ENCODE peak calls at places on chromosomes 7 and 10, in four cellular contexts. P is cardiac muscle cell, G is ovary, B is GM12878. N is an unnamed sample.

GRCh38 chr7:80478683-80479082 is 33.2 kb downstream of the GNAT3 start:
- DNase-seq in P (peak; percentile 54), G (no peak), B (no peak), N (no peak)

GRCh38 chr7:102077081-102077480 is 209.6 kb upstream of the SH2B2 start:
- DNase-seq in P (no peak), G (no peak), B (no peak), N (no peak)

GRCh38 chr10:8844141-8844540 is 789.7 kb downstream of the GATA3 start:
- DNase-seq in P (no peak), G (no peak), B (no peak), N (no peak)

GRCh38 chr7:108875139-108875538 is 305.5 kb downstream of the DNAJB9 start:
- DNase-seq in P (peak; percentile 53), G (no peak), B (no peak), N (peak; percentile 20)

GRCh38 chr7:21617916-21618390 is 75.1 kb downstream of the DNAH11 start:
- DNase-seq in P (peak; percentile 87), G (peak; percentile 12), B (no peak), N (no peak)

GRCh38 chr7:86664486-86664885 is 20.8 kb downstream of the GRM3 start:
- DNase-seq in P (no peak), G (no peak), B (no peak), N (no peak)

GRCh38 chr7:35695987-35696386 is 1.1 kb upstream of the HERPUD2 start:
- DNase-seq in P (no peak), G (no peak), B (no peak), N (no peak)

GRCh38 chr7:15525652-15526263 is 36.1 kb downstream of the AGMO start:
- DNase-seq in P (no peak), G (no peak), B (no peak), N (no peak)

GRCh38 chr7:140656548-140657515 is 15.9 kb upstream of the ADCK2 start:
- DNase-seq in P (peak; percentile 80), G (no peak), B (no peak), N (no peak)

GRCh38 chr7:4762121-4763055 is 13.0 kb upstream of the AP5Z1 start:
- DNase-seq in P (no peak), G (no peak), B (no peak), N (no peak)

GRCh38 chr7:100503350-100503735 is 19.6 kb downstream of the NYAP1 start:
- DNase-seq in P (peak; percentile 80), G (no peak), B (no peak), N (no peak)

GRCh38 chr10:13678444-13678843 is 91.7 kb downstream of the PRPF18 start:
- DNase-seq in P (no peak), G (no peak), B (no peak), N (no peak)

GRCh38 chr7:22443370-22444180 is 56.4 kb downstream of the STEAP1B start:
- DNase-seq in P (no peak), G (no peak), B (no peak), N (no peak)

GRCh38 chr10:1665262-1665661 is 72.1 kb downstream of the ADARB2 start:
- DNase-seq in P (no peak), G (no peak), B (no peak), N (no peak)

GRCh38 chr10:1666147-1666546 is 71.2 kb downstream of the ADARB2 start:
- DNase-seq in P (no peak), G (no peak), B (no peak), N (no peak)

GRCh38 chr10:1664565-1664964 is 72.8 kb downstream of the ADARB2 start:
- DNase-seq in P (no peak), G (no peak), B (no peak), N (no peak)

GRCh38 chr10:1663226-1663625 is 74.1 kb downstream of the ADARB2 start:
- DNase-seq in P (no peak), G (no peak), B (no peak), N (no peak)

GRCh38 chr10:1665681-1666080 is 71.6 kb downstream of the ADARB2 start:
- DNase-seq in P (no peak), G (no peak), B (no peak), N (no peak)
- H3K4me3 ChIP-seq in P (no peak overlapping the region), G (no peak overlapping the region), B (no peak overlapping the region), N (no peak overlapping the region)

DNA sequence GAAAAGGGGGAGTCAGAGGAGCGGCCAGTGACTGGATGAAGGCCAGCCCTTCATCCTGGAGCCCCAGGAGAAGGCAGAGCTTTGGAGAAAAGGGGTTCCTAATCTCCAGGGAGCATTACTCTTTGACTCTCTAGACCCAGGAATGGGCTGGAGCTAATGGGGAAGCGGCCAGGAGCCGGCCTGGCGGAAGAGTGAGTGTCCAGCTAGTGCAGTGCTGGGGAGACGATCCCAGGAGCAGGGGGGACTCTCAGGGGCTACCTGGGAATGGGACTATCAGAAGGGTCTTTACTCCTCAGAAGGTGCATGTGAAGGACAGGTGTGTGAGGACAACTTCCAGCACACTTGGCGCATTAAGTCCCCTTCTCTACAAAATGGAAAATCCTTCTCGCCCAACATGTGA is 2.4 kb upstream of the PAX2 start:
- DNase-seq in P (no peak), G (no peak), B (no peak), N (no peak)
- H3K4me1 ChIP-seq in P (peaks cover 11% of the 10 kb centered on the region), G (peaks cover 2% of the 10 kb centered on the region), B (no peaks in the 10 kb centered on the region), N (no peaks in the 10 kb centered on the region)

GRCh38 chr7:64182036-64182790 is 24.8 kb upstream of the ZNF735 start:
- DNase-seq in P (no peak), G (no peak), B (no peak), N (no peak)
- H3K9me3 ChIP-seq in P (no peaks in the 10 kb centered on the region), G (no peaks in the 10 kb centered on the region), B (no peaks in the 10 kb centered on the region), N (no peaks in the 10 kb centered on the region)

GRCh38 chr10:58479016-58479415 is 33.7 kb upstream of the BICC1 start:
- DNase-seq in P (no peak), G (no peak), B (no peak), N (no peak)

GRCh38 chr10:58477122-58477521 is 35.5 kb upstream of the BICC1 start:
- DNase-seq in P (peak; percentile 94), G (no peak), B (no peak), N (no peak)

GRCh38 chr10:58473966-58474365 is 38.7 kb upstream of the BICC1 start:
- DNase-seq in P (peak; percentile 35), G (no peak), B (no peak), N (no peak)

GRCh38 chr10:58477902-58478301 is 34.8 kb upstream of the BICC1 start:
- DNase-seq in P (peak; percentile 26), G (no peak), B (no peak), N (no peak)

DNA sequence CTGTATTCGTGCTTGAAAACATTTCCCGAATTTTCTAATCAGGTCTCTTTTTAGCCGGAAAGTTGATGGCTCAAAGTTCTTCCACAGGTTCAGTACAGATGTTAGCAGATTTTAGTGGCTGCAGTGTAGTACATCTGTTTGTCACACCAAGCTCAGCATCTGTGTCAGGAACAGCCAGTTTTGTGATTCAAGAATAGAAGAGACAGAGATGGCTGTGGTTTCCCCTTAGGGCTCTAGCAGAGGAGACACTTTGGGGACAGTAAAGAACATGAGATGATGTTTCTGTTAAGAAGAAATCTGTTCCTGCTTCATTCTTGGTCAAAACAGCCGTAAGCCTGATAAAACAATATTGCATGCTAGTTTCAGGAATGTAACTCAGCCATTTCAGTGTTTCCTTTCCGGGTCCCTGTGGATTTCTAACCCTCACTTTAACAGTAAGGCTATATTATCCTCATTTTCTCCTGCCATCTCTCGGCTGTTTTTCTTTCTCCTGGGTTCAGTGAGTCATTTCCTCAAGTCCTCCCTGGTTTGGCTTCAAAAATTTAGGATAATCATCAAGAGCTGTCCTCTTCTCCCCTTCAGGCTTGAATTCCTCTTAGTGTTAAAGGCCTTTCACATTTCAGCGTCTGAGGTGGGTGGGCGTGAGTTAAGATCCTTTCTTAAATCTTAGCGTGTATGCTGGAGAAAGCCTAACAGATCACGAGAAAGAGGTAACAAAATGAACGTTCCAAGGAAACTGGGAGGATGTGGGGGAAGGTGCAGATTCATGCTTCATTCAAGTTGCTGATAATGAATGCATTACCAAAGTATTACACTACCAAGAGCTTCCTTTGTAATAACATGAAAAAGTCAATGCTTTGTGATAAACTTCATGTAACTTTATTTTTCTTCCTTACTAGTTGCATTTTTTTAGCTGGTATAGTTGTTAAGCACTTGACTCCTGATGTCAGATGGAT is 37.1 kb upstream of the BICC1 start:
- DNase-seq in P (peak; percentile 88), G (no peak), B (no peak), N (no peak)
- H3K4me3 ChIP-seq in P (no peak overlapping the region), G (no peak overlapping the region), B (no peak overlapping the region), N (no peak overlapping the region)

DNA sequence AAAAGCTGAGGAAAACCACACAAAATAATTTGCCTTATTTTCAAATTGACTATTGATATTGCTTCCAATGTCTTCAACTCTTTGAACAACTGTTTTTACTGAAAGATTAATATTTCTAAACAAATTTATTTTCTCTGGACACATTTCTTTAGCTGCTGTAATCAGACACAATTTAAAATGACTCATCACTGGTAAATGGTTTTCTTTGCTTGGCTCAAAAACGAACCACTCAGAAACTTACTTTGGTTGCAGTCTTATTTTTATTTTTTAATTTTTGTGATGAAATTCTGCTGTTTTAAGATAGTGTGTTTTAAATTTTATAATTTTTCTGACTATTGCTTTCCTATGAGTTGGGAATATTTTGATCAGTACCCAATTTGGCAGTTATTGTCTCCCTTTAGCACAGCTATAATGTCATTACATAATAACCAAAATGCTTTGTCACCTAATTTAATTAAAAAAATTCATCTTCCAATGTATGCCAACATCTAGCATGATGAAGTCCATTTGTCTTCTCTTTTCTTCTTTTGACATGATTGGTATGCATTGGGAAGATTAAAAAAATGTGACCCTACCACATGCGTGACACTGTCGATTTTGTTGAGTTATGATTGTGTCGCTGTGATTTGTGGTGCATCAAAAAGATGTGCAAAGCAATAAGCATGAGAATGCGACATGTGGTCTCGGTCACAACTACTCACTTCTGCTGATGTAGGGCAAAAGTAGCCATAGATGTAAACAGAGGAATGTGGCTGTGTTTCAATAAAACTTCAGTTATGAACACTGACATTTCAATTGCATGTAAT is 222.3 kb downstream of the SUGCT start:
- DNase-seq in P (peak; percentile 27), G (no peak), B (no peak), N (no peak)
- H3K4me1 ChIP-seq in P (peaks cover 11% of the 10 kb centered on the region), G (peaks cover 2% of the 10 kb centered on the region), B (no peaks in the 10 kb centered on the region), N (peaks cover 11% of the 10 kb centered on the region)

GRCh38 chr7:158383665-158384064 is 204.0 kb downstream of the PTPRN2 start:
- DNase-seq in P (no peak), G (no peak), B (no peak), N (no peak)
- H3K9me3 ChIP-seq in P (no peaks in the 10 kb centered on the region), G (no peaks in the 10 kb centered on the region), B (peaks cover 2% of the 10 kb centered on the region), N (no peaks in the 10 kb centered on the region)

GRCh38 chr7:149071641-149072437 is 18.7 kb downstream of the ZNF786 start:
- DNase-seq in P (no peak), G (no peak), B (no peak), N (peak; percentile 43)
- H3K4me3 ChIP-seq in P (no peak overlapping the region), G (no peak overlapping the region), B (no peak overlapping the region), N (no peak overlapping the region)

DNA sequence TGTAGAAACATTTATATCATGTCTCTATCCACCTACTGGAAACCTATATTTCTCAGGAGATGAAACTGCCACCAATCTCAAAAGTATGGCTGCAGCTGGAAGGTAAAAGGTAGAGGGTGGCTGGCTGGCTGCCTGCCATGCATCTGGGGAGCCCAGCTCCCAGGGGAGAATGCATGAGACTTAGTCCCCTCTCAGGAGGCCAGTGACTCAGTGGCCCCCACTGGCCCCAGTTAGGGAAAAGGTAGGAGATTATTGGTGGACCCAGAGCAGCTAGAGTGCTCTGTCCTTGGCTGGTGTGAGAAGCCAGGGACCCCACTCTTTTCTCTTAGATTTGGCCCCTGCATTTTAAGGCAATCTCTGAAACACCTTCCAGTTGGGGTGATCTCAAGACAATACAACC is 6.8 kb upstream of the NKX2-3 start:
- DNase-seq in P (no peak), G (no peak), B (no peak), N (no peak)
- H3K4me1 ChIP-seq in P (peaks cover 4% of the 10 kb centered on the region), G (no peaks in the 10 kb centered on the region), B (no peaks in the 10 kb centered on the region), N (no peaks in the 10 kb centered on the region)

GRCh38 chr7:63071920-63072319 is 926.7 kb upstream of the ZNF722 start:
- DNase-seq in P (no peak), G (no peak), B (no peak), N (no peak)
- H3K9me3 ChIP-seq in P (no peaks in the 10 kb centered on the region), G (peaks cover 4% of the 10 kb centered on the region), B (no peaks in the 10 kb centered on the region), N (no peaks in the 10 kb centered on the region)

N was measured in BE2C.